ENCODE peak calls at places on chromosomes 6 and 20, in seven cellular contexts. H, K, O, J, S, R and C are unnamed samples. For H3K4me1, the result is how much of the 10 kb centered on the place peaks cover.

GRCh38 chr6:42781546-42781810 is 374 bp upstream of the BICRAL start:
- DNase-seq in H (no peak), K (no peak), O (peak), J (peak), S (no peak), R (no peak), C (no peak)

GRCh38 chr6:163457637-163458561 is 43.4 kb downstream of the QKI start:
- DNase-seq in H (no peak), K (no peak), O (peak), J (no peak), S (no peak), R (no peak), C (peak)

GRCh38 chr6:130946076-130946475 is 117.0 kb downstream of the EPB41L2 start:
- DNase-seq in H (no peak), K (no peak), O (no peak), J (no peak), S (no peak), R (no peak), C (no peak)

GRCh38 chr6:4672772-4673171 is 103.4 kb upstream of the CDYL start:
- DNase-seq in H (no peak), K (no peak), O (no peak), J (no peak), S (no peak), R (no peak), C (no peak)

GRCh38 chr6:16319813-16320532 is 81.6 kb downstream of the GMPR start:
- DNase-seq in H (peak), K (peak), O (peak), J (no peak), S (no peak), R (peak), C (peak)

GRCh38 chr6:134482585-134483346 is 164.9 kb upstream of the SGK1 start:
- DNase-seq in H (no peak), K (no peak), O (no peak), J (no peak), S (no peak), R (no peak), C (peak)

GRCh38 chr6:147268254-147268653 is 64.0 kb downstream of the STXBP5 start:
- DNase-seq in H (no peak), K (no peak), O (no peak), J (no peak), S (no peak), R (no peak), C (no peak)

GRCh38 chr20:53599378-53599777 is 5.7 kb upstream of the ZNF217 start:
- DNase-seq in H (peak), K (peak), O (no peak), J (no peak), S (no peak), R (no peak), C (peak)

GRCh38 chr6:159169193-159169555 is at the start of gene FNDC1:
- DNase-seq in H (no peak), K (no peak), O (peak), J (peak), S (peak), R (peak), C (no peak)

GRCh38 chr6:138226701-138227315 is 8.5 kb upstream of the PBOV1 start:
- DNase-seq in H (no peak), K (no peak), O (no peak), J (no peak), S (no peak), R (no peak), C (no peak)

GRCh38 chr6:137867685-137868509 is 838 bp downstream of the TNFAIP3 start:
- DNase-seq in H (peak), K (peak), O (peak), J (peak), S (peak), R (no peak), C (no peak)

GRCh38 chr20:10447028-10447427 is 11.9 kb downstream of the SLX4IP start:
- DNase-seq in H (no peak), K (peak), O (no peak), J (peak), S (no peak), R (no peak), C (no peak)

GRCh38 chr20:35974256-35974655 is 5.9 kb downstream of the CNBD2 start:
- DNase-seq in H (no peak), K (no peak), O (no peak), J (no peak), S (no peak), R (no peak), C (no peak)

GRCh38 chr6:41371461-41371991 is 36.1 kb downstream of the NCR2 start:
- DNase-seq in H (peak), K (peak), O (peak), J (no peak), S (no peak), R (peak), C (peak)

GRCh38 chr6:13267142-13267621 is 61.2 kb downstream of the TBC1D7 start:
- DNase-seq in H (no peak), K (no peak), O (no peak), J (no peak), S (no peak), R (no peak), C (no peak)

GRCh38 chr6:104404377-104404776 is 455.3 kb downstream of the HACE1 start:
- DNase-seq in H (no peak), K (no peak), O (no peak), J (no peak), S (no peak), R (no peak), C (no peak)

GRCh38 chr6:24929255-24929654 is 6.5 kb downstream of the RIPOR2 start:
- DNase-seq in H (no peak), K (no peak), O (no peak), J (peak), S (no peak), R (no peak), C (no peak)

GRCh38 chr6:151391471-151392428 is at the start of gene ZBTB2:
- DNase-seq in H (peak), K (peak), O (peak), J (peak), S (peak), R (peak), C (peak)

DNA sequence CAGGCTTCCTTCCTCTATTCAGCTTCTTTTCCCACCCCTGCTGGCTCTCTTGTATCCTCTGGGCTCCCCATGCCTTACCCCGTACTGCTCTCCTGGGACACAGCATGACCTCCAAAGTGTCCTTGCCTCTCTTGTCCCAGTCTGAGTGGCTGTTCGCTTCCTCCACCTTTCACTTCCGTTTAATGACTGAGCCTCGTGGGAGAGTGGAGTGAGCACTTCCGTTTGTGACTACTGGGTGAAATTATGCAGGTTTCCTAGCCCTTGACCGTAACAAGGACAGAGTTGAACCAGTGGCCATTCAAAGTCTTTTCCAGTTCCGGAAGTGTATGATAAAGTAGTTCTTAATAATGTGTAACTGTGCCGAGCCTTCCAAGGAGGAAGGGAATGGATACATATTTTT is 109.2 kb downstream of the ARID1B start:
- DNase-seq in H (no peak), K (peak), O (no peak), J (peak), S (no peak), R (no peak), C (no peak)
- H3K4me3 ChIP-seq in H (no peak), K (no peak), O (no peak), J (peak), S (no peak), R (no peak), C (no peak)

DNA sequence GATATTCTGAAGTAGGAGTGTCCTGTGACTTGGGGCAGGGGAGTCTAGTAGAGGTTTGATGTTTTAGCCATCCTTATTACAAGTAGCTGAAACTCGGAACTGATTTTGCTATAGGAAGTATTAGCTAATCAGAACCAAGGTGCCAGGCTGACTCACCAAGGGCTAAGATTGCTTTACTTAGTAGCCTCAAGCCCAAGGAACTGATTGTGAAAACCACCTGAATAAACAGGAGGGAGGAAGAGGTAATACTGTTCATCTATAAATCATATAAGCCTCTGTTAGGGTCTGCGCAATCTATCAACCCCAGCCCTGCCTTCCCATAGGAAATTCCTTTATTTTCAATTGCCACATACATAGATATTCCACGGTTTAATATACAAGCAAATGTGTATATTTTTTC is 54.4 kb downstream of the GNAS start:
- DNase-seq in H (no peak), K (peak), O (no peak), J (peak), S (no peak), R (no peak), C (no peak)
- H3K4me1 ChIP-seq in H (under half), K (half or more), O (under half), J (under half), S (under half), R (under half), C (under half)

GRCh38 chr6:144339859-144340452 is 54.8 kb downstream of the UTRN start:
- DNase-seq in H (no peak), K (no peak), O (no peak), J (no peak), S (no peak), R (no peak), C (no peak)
- H3K27ac ChIP-seq in H (peak), K (peak), O (no peak), J (no peak), S (peak), R (peak), C (peak)

GRCh38 chr20:24768226-24768625 is 180.8 kb upstream of the CST7 start:
- DNase-seq in H (no peak), K (no peak), O (peak), J (no peak), S (no peak), R (no peak), C (no peak)

GRCh38 chr20:24768977-24769675 is 179.9 kb upstream of the CST7 start:
- DNase-seq in H (no peak), K (peak), O (no peak), J (no peak), S (no peak), R (no peak), C (peak)

GRCh38 chr20:24766143-24766527 is 182.9 kb upstream of the CST7 start:
- DNase-seq in H (no peak), K (peak), O (no peak), J (peak), S (no peak), R (no peak), C (peak)

GRCh38 chr20:24766826-24767622 is 182.0 kb upstream of the CST7 start:
- DNase-seq in H (no peak), K (peak), O (no peak), J (no peak), S (no peak), R (no peak), C (peak)

GRCh38 chr20:24767623-24768100 is 181.4 kb upstream of the CST7 start:
- DNase-seq in H (no peak), K (peak), O (no peak), J (no peak), S (no peak), R (no peak), C (no peak)
- H3K4me3 ChIP-seq in H (no peak), K (no peak), O (no peak), J (no peak), S (no peak), R (no peak), C (no peak)

GRCh38 chr20:63697357-63697867 is 960 bp downstream of the TNFRSF6B start:
- DNase-seq in H (peak), K (no peak), O (no peak), J (no peak), S (peak), R (peak), C (peak)
- H3K4me1 ChIP-seq in H (under half), K (half or more), O (under half), J (under half), S (under half), R (under half), C (under half)

GRCh38 chr6:89942601-89943000 is 48.3 kb downstream of the GJA10 start:
- DNase-seq in H (no peak), K (no peak), O (no peak), J (no peak), S (no peak), R (no peak), C (no peak)

GRCh38 chr6:89941847-89942497 is 47.7 kb downstream of the GJA10 start:
- DNase-seq in H (no peak), K (no peak), O (no peak), J (no peak), S (no peak), R (no peak), C (no peak)

GRCh38 chr6:89940225-89941027 is 46.2 kb downstream of the GJA10 start:
- DNase-seq in H (peak), K (peak), O (peak), J (peak), S (peak), R (peak), C (peak)

GRCh38 chr6:89939144-89939543 is 44.9 kb downstream of the GJA10 start:
- DNase-seq in H (no peak), K (no peak), O (no peak), J (no peak), S (no peak), R (no peak), C (no peak)

GRCh38 chr6:89941031-89941775 is 46.9 kb downstream of the GJA10 start:
- DNase-seq in H (no peak), K (peak), O (no peak), J (no peak), S (peak), R (peak), C (peak)
- H3K27ac ChIP-seq in H (no peak), K (no peak), O (no peak), J (no peak), S (peak), R (peak), C (no peak)

GRCh38 chr6:53795702-53796450 is 1.1 kb downstream of the LRRC1 start:
- DNase-seq in H (peak), K (peak), O (peak), J (peak), S (peak), R (peak), C (peak)
- H3K4me3 ChIP-seq in H (peak), K (peak), O (peak), J (peak), S (peak), R (peak), C (peak)

GRCh38 chr6:106880952-106881351 is 93.6 kb downstream of the CD24 start:
- DNase-seq in H (no peak), K (no peak), O (no peak), J (no peak), S (no peak), R (no peak), C (no peak)

GRCh38 chr6:106884576-106884975 is 90.0 kb downstream of the CD24 start:
- DNase-seq in H (no peak), K (no peak), O (no peak), J (no peak), S (no peak), R (no peak), C (no peak)

GRCh38 chr6:106882133-106882532 is 92.4 kb downstream of the CD24 start:
- DNase-seq in H (no peak), K (no peak), O (no peak), J (no peak), S (no peak), R (no peak), C (no peak)

GRCh38 chr6:106883808-106884262 is 90.7 kb downstream of the CD24 start:
- DNase-seq in H (no peak), K (no peak), O (peak), J (peak), S (no peak), R (no peak), C (no peak)

GRCh38 chr6:106882601-106883518 is 91.7 kb downstream of the CD24 start:
- DNase-seq in H (no peak), K (no peak), O (no peak), J (no peak), S (no peak), R (no peak), C (no peak)
- H3K4me1 ChIP-seq in H (under half), K (under half), O (under half), J (under half), S (under half), R (under half), C (under half)